ENCODE peak calls at places on chromosomes 4 and X, in four cellular contexts. One of them, this sample, is unnamed.

GRCh38 chr4:140635606-140636005 is 66.8 kb upstream of the UCP1 start:
- DNase-seq in spleen: no peak
- DNase-seq in breast epithelium: peak
- DNase-seq in thyroid gland: peak
- DNase-seq in this sample: no peak

GRCh38 chrX:109966246-109966645 is 36.7 kb upstream of the TMEM164 start:
- DNase-seq in spleen: no peak
- DNase-seq in thyroid gland: no peak
- DNase-seq in breast epithelium: no peak
- DNase-seq in this sample: no peak

GRCh38 chr4:34279011-34279410 is 1965.3 kb downstream of the ARAP2 start:
- DNase-seq in breast epithelium: no peak
- DNase-seq in spleen: no peak
- DNase-seq in thyroid gland: no peak
- DNase-seq in this sample: no peak

GRCh38 chrX:64093761-64094160 is 111.7 kb downstream of the AMER1 start:
- DNase-seq in breast epithelium: no peak
- DNase-seq in spleen: no peak
- DNase-seq in thyroid gland: no peak
- DNase-seq in this sample: no peak

GRCh38 chr4:98794565-98795205 is 134.2 kb downstream of the EIF4E start:
- DNase-seq in breast epithelium: no peak
- DNase-seq in spleen: no peak
- DNase-seq in thyroid gland: no peak
- DNase-seq in this sample: no peak

GRCh38 chr4:32485976-32486375 is 1765.8 kb downstream of the PCDH7 start:
- DNase-seq in breast epithelium: no peak
- DNase-seq in spleen: no peak
- DNase-seq in thyroid gland: peak
- DNase-seq in this sample: no peak

GRCh38 chr4:185520119-185520518 is 15.2 kb downstream of the PDLIM3 start:
- DNase-seq in thyroid gland: peak
- DNase-seq in spleen: no peak
- DNase-seq in breast epithelium: no peak
- DNase-seq in this sample: no peak

GRCh38 chr4:118941149-118941548 is 52.5 kb downstream of the SYNPO2 start:
- DNase-seq in breast epithelium: no peak
- DNase-seq in spleen: no peak
- DNase-seq in thyroid gland: peak
- DNase-seq in this sample: no peak

GRCh38 chr4:139024686-139025085 is 9.1 kb downstream of the NOCT start:
- DNase-seq in breast epithelium: no peak
- DNase-seq in spleen: no peak
- DNase-seq in thyroid gland: no peak
- DNase-seq in this sample: no peak

GRCh38 chr4:87038837-87039715 is 104.3 kb downstream of the AFF1 start:
- DNase-seq in thyroid gland: peak
- DNase-seq in breast epithelium: no peak
- DNase-seq in spleen: no peak
- DNase-seq in this sample: peak

GRCh38 chr4:114146947-114147618 is 167.6 kb upstream of the ARSJ start:
- DNase-seq in thyroid gland: no peak
- DNase-seq in breast epithelium: no peak
- DNase-seq in spleen: no peak
- DNase-seq in this sample: peak

GRCh38 chrX:50081282-50081955 is 119.4 kb downstream of the AKAP4 start:
- DNase-seq in thyroid gland: peak
- DNase-seq in breast epithelium: no peak
- DNase-seq in spleen: no peak
- DNase-seq in this sample: peak

GRCh38 chrX:14851526-14851925 is 21.3 kb downstream of the FANCB start:
- DNase-seq in breast epithelium: no peak
- DNase-seq in spleen: no peak
- DNase-seq in thyroid gland: no peak
- DNase-seq in this sample: no peak

GRCh38 chr4:81757706-81758105 is 286.0 kb upstream of the RASGEF1B start:
- DNase-seq in thyroid gland: no peak
- DNase-seq in breast epithelium: no peak
- DNase-seq in spleen: no peak
- DNase-seq in this sample: peak

GRCh38 chr4:42172921-42173320 is 20.5 kb upstream of the BEND4 start:
- DNase-seq in spleen: no peak
- DNase-seq in breast epithelium: no peak
- DNase-seq in thyroid gland: no peak
- DNase-seq in this sample: no peak

GRCh38 chr4:174461438-174462106 is 60.7 kb downstream of the HPGD start:
- DNase-seq in spleen: no peak
- DNase-seq in thyroid gland: peak
- DNase-seq in breast epithelium: no peak
- DNase-seq in this sample: peak

GRCh38 chr4:72418458-72418857 is 150.6 kb downstream of the ADAMTS3 start:
- DNase-seq in breast epithelium: no peak
- DNase-seq in spleen: no peak
- DNase-seq in thyroid gland: peak
- DNase-seq in this sample: peak

GRCh38 chr4:7062816-7063215 is 5.0 kb downstream of the GRPEL1 start:
- DNase-seq in thyroid gland: no peak
- DNase-seq in breast epithelium: no peak
- DNase-seq in spleen: no peak
- DNase-seq in this sample: no peak

GRCh38 chrX:9368262-9368661 is 96.6 kb upstream of the TBL1X start:
- DNase-seq in breast epithelium: no peak
- DNase-seq in spleen: no peak
- DNase-seq in thyroid gland: no peak
- DNase-seq in this sample: no peak

GRCh38 chr4:138609943-138610350 is 367.8 kb upstream of the SLC7A11 start:
- DNase-seq in thyroid gland: no peak
- DNase-seq in breast epithelium: no peak
- DNase-seq in spleen: no peak
- DNase-seq in this sample: peak

GRCh38 chrX:29952016-29952415 is 263.3 kb upstream of the MAGEB2 start:
- DNase-seq in thyroid gland: no peak
- DNase-seq in spleen: no peak
- DNase-seq in breast epithelium: no peak
- DNase-seq in this sample: no peak

GRCh38 chrX:21276736-21277433 is 97.3 kb upstream of the CNKSR2 start:
- DNase-seq in thyroid gland: no peak
- DNase-seq in breast epithelium: no peak
- DNase-seq in spleen: no peak
- DNase-seq in this sample: no peak

GRCh38 chrX:110181459-110182137 is 136.3 kb downstream of the AMMECR1 start:
- DNase-seq in breast epithelium: no peak
- DNase-seq in spleen: no peak
- DNase-seq in thyroid gland: no peak
- DNase-seq in this sample: no peak

GRCh38 chr4:138181288-138181687 is 60.9 kb downstream of the SLC7A11 start:
- DNase-seq in breast epithelium: no peak
- DNase-seq in thyroid gland: no peak
- DNase-seq in spleen: no peak
- DNase-seq in this sample: peak

GRCh38 chr4:48877827-48878535 is 28.6 kb downstream of the OCIAD2 start:
- DNase-seq in breast epithelium: no peak
- DNase-seq in thyroid gland: no peak
- DNase-seq in spleen: no peak
- DNase-seq in this sample: no peak

GRCh38 chr4:157572291-157572690 is 351.8 kb downstream of the GRIA2 start:
- DNase-seq in spleen: no peak
- DNase-seq in thyroid gland: no peak
- DNase-seq in breast epithelium: no peak
- DNase-seq in this sample: no peak

GRCh38 chr4:153750197-153750817 is 9.5 kb downstream of the RNF175 start:
- DNase-seq in thyroid gland: peak
- DNase-seq in breast epithelium: no peak
- DNase-seq in spleen: no peak
- DNase-seq in this sample: peak

GRCh38 chr4:52751349-52751911 is at the start of gene ERVMER34-1:
- DNase-seq in thyroid gland: peak
- DNase-seq in breast epithelium: peak
- DNase-seq in spleen: no peak
- DNase-seq in this sample: peak

GRCh38 chr4:125639182-125639621 is 324.4 kb downstream of the FAT4 start:
- DNase-seq in breast epithelium: no peak
- DNase-seq in thyroid gland: peak
- DNase-seq in spleen: peak
- DNase-seq in this sample: no peak

GRCh38 chrX:11293113-11293512 is at the start of gene AMELX:
- DNase-seq in breast epithelium: no peak
- DNase-seq in spleen: no peak
- DNase-seq in thyroid gland: no peak
- DNase-seq in this sample: no peak

GRCh38 chr4:94726524-94727123 is 31.1 kb upstream of the BMPR1B start:
- DNase-seq in breast epithelium: no peak
- DNase-seq in spleen: no peak
- DNase-seq in thyroid gland: no peak
- DNase-seq in this sample: no peak

GRCh38 chr4:94728056-94728766 is 29.5 kb upstream of the BMPR1B start:
- DNase-seq in thyroid gland: no peak
- DNase-seq in breast epithelium: no peak
- DNase-seq in spleen: no peak
- DNase-seq in this sample: no peak

GRCh38 chr4:94732358-94732698 is 25.4 kb upstream of the BMPR1B start:
- DNase-seq in spleen: no peak
- DNase-seq in thyroid gland: no peak
- DNase-seq in breast epithelium: no peak
- DNase-seq in this sample: no peak
- TF ChIP-seq POLR2A in spleen: no peak
- TF ChIP-seq POLR2A in thyroid gland: no peak
- TF ChIP-seq POLR2A in breast epithelium: no peak
- TF ChIP-seq POLR2A in this sample: no peak

DNA sequence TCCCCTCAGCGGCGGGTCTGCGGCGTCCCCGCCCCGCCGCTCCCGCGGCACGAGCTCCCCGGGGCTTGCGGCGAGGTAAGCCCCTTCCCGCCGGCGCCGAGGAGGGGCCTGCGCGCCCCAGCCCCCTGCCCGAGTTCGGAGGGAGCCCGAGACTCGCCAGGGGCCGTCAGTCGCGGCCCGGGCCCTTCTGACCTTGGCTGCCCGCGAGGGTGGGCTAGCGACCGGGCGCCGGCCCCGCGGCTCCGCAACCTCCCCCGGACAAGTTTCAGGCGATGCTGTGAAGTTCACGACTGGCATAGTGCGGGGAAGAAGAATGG is 554 bp downstream of the CDKL5 start:
- DNase-seq in breast epithelium: no peak
- DNase-seq in spleen: peak
- DNase-seq in thyroid gland: no peak
- DNase-seq in this sample: no peak
- H3K27ac ChIP-seq in breast epithelium: peak
- H3K27ac ChIP-seq in spleen: peak
- H3K27ac ChIP-seq in thyroid gland: no peak
- H3K27ac ChIP-seq in this sample: no peak

GRCh38 chrX:94252204-94252603 is 578.2 kb downstream of the FAM133A start:
- DNase-seq in spleen: no peak
- DNase-seq in thyroid gland: no peak
- DNase-seq in breast epithelium: no peak
- DNase-seq in this sample: no peak

GRCh38 chrX:94256396-94256795 is 582.4 kb downstream of the FAM133A start:
- DNase-seq in spleen: no peak
- DNase-seq in thyroid gland: no peak
- DNase-seq in breast epithelium: no peak
- DNase-seq in this sample: no peak
- TF ChIP-seq CTCF in spleen: no peak
- TF ChIP-seq CTCF in thyroid gland: no peak
- TF ChIP-seq CTCF in breast epithelium: no peak
- TF ChIP-seq CTCF in this sample: no peak

GRCh38 chrX:152733261-152733975 is at the start of the genes CSAG1 and MAGEA12:
- DNase-seq in thyroid gland: no peak
- DNase-seq in spleen: peak
- DNase-seq in breast epithelium: no peak
- DNase-seq in this sample: no peak
- TF ChIP-seq POLR2A in thyroid gland: no peak
- TF ChIP-seq POLR2A in spleen: no peak
- TF ChIP-seq POLR2A in breast epithelium: no peak
- TF ChIP-seq POLR2A in this sample: no peak

DNA sequence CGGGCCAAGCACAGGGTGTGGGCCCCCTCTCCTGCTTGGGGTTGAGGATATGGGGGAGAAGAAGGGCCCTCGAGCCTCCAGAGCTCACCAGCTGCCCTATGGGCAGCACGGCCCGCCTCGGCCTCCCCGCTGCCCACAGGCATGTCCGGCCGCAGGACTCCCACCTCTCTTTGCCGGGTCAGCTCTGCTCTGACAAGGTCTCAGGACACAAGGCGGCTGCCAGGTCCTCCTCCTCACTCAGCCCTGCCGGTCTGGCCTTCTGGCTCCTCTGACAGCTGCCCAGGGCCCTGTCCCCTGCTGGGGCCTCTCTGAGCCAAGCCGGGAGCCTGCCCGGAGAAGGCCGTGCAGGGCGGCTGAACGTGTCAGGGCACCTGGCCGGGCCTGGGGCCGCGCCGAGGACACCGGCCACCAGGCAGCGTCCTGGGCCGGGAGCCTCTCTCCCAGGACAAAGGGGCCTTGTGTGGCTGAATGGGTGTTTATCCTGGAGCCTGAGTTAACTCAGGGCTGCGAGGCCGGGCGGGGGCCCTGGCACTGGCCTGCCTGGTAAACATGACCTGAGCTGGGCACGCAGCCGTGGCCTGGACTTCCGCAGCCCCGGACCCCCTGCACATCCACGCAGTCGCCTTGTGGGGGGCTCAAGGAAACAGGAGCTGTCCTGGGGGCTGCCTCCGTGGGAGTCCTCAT is 25.7 kb downstream of the TACC3 start:
- DNase-seq in spleen: no peak
- DNase-seq in breast epithelium: no peak
- DNase-seq in thyroid gland: no peak
- DNase-seq in this sample: no peak
- H3K27ac ChIP-seq in spleen: no peak
- H3K27ac ChIP-seq in breast epithelium: peak
- H3K27ac ChIP-seq in thyroid gland: no peak
- H3K27ac ChIP-seq in this sample: no peak

DNA sequence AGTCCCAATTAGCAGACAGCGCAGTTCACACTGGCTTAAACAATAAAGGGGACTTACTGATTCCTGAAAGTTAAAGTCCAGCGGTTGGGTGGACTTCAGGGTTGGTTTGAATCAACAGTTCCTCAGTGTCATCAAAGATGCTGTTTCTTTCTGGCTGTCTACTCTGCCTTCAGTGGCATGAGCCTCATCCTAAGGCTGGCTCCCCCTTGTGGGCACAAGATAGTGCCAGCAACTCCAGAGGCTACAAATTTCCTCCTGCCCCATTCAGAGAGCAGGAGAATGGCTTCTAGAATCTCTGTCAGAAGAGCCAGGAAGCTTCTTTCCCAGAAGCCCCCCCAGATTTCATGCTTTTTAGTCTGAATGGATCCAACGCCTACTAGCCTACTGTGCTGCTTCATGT is 82.4 kb upstream of the MTM1 start:
- DNase-seq in thyroid gland: peak
- DNase-seq in spleen: no peak
- DNase-seq in breast epithelium: no peak
- DNase-seq in this sample: peak
- TF ChIP-seq CTCF in thyroid gland: no peak
- TF ChIP-seq CTCF in spleen: peak
- TF ChIP-seq CTCF in breast epithelium: peak
- TF ChIP-seq CTCF in this sample: peak

This sample was measured in adrenal gland.